ENCODE peak calls at places on chromosomes 16 and 17, in six cellular contexts. N is CD8-positive, alpha-beta T cell; I is A549; Z is cardiac muscle cell; H is mesendoderm; F is ovary. U is an unnamed sample.
A peak's percentile ranks its signal among the peaks of the same experiment; 100 is the strongest.

GRCh38 chr17:60173304-60173807 is 23.6 kb downstream of the CA4 start:
- DNase-seq in N (no peak), I (no peak), Z (peak; percentile 29), H (no peak), F (no peak), U (no peak)

GRCh38 chr16:66409156-66409555 is 17.9 kb upstream of the BEAN1 start:
- DNase-seq in N (no peak), I (no peak), Z (peak; percentile 80), H (no peak), F (no peak), U (no peak)

GRCh38 chr16:81445143-81445922 is 725 bp downstream of the CMIP start:
- DNase-seq in N (peak; percentile 67), I (peak; percentile 61), Z (no peak), H (no peak), F (peak; percentile 68), U (no peak)

GRCh38 chr16:35146031-35146710 is 1686.8 kb downstream of the TP53TG3F start:
- DNase-seq in N (peak; percentile 27), I (no peak), Z (no peak), H (no peak), F (no peak), U (no peak)

GRCh38 chr17:68526548-68526947 is 14.3 kb downstream of the PRKAR1A start:
- DNase-seq in N (no peak), I (no peak), Z (no peak), H (no peak), F (no peak), U (no peak)

GRCh38 chr16:69769404-69769803 is 7.3 kb downstream of the WWP2 start:
- DNase-seq in N (no peak), I (no peak), Z (no peak), H (no peak), F (no peak), U (no peak)

GRCh38 chr17:55644346-55644745 is 78.3 kb downstream of the TMEM100 start:
- DNase-seq in N (no peak), I (no peak), Z (no peak), H (no peak), F (no peak), U (no peak)

GRCh38 chr17:45836047-45837044 is 8.3 kb upstream of the SPPL2C start:
- DNase-seq in N (no peak), I (no peak), Z (no peak), H (no peak), F (no peak), U (no peak)

GRCh38 chr17:20095366-20096080 is 86.4 kb downstream of the SPECC1 start:
- DNase-seq in N (no peak), I (peak; percentile 67), Z (peak; percentile 56), H (peak; percentile 81), F (peak; percentile 64), U (no peak)

DNA sequence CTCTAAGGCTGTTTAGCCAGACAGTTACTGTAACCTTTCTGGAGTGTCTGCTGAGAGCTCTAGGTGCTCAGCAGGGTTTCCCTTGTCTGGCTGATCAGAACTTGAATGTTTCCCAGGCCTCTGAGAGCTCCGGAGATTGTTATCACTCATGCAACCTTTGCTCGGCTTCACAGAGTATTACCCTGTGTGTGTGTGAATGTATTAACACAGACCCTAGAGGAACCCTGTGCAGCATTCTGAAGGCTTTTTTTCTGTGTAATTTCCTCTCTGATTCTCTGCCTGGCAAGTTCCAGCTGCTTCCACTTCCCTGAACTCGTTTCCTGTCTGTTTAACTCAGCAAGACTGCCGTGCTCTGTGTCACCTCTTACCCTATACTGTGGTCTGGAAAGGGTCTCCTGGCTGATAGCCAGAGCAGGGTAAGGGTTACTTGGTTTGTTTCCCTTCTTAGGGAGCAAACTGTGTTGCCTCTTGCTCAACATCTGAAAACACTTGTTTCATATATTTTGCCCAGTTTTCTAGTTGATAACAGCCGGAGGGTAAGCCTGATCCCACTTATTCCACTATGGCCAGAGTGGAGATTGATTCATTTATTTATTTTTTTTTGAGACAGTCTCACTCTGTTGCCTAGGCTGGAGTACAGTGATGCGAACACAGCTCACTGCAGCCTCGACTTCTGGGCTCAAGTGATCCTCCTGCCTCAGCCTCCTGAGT is 21.7 kb downstream of the PRMT7 start:
- DNase-seq in N (no peak), I (no peak), Z (peak; percentile 52), H (peak; percentile 43), F (no peak), U (no peak)
- H3K27ac ChIP-seq in N (no peak overlapping the region), I (no peak overlapping the region), Z (peak overlapping the region; percentile 83), H (peak overlapping the region; percentile 33), F (no peak overlapping the region), U (no peak overlapping the region)

GRCh38 chr16:83706394-83706793 is 101.4 kb upstream of the HSBP1 start:
- DNase-seq in N (no peak), I (no peak), Z (no peak), H (no peak), F (no peak), U (no peak)
- H3K4me1 ChIP-seq in N (no peaks in the 10 kb centered on the region), I (no peaks in the 10 kb centered on the region), Z (no peaks in the 10 kb centered on the region), H (no peaks in the 10 kb centered on the region), F (no peaks in the 10 kb centered on the region), U (no peaks in the 10 kb centered on the region)

GRCh38 chr17:41784207-41784744 is 2.2 kb downstream of the JUP start:
- DNase-seq in N (no peak), I (peak; percentile 80), Z (peak; percentile 77), H (peak; percentile 82), F (no peak), U (no peak)

GRCh38 chr17:41785091-41785875 is 1.2 kb downstream of the JUP start:
- DNase-seq in N (no peak), I (no peak), Z (peak; percentile 42), H (peak; percentile 99), F (no peak), U (no peak)

GRCh38 chr17:41779954-41780353 is 6.6 kb downstream of the JUP start:
- DNase-seq in N (no peak), I (no peak), Z (no peak), H (no peak), F (no peak), U (no peak)

GRCh38 chr17:41781404-41782110 is 5.0 kb downstream of the JUP start:
- DNase-seq in N (no peak), I (no peak), Z (peak; percentile 35), H (no peak), F (no peak), U (no peak)

DNA sequence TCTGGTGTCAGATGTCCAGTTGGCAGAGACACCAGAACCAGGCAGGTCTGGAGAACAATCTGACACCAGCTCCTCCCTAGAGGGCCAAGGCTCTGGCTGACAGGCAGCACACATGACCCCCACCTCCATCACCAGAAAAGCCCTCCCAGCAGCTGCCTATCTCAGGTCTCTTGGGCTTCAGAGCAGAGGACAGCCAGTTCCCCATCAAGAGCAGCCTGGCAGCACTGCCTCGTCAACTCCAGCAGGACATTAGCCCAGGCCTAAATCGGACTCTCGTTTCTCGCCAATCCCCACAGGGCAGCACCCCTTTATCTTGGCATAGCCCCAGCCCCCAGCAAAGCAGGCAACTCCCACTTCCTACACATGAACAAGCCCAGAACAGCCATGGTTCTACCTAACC is 4.4 kb downstream of the JUP start:
- DNase-seq in N (no peak), I (no peak), Z (peak; percentile 32), H (no peak), F (no peak), U (no peak)
- H3K4me3 ChIP-seq in N (no peak overlapping the region), I (no peak overlapping the region), Z (no peak overlapping the region), H (no peak overlapping the region), F (no peak overlapping the region), U (peak overlapping the region; percentile 81)

GRCh38 chr16:2985457-2985856 is 5.2 kb upstream of the PKMYT1 start:
- DNase-seq in N (no peak), I (no peak), Z (no peak), H (no peak), F (no peak), U (no peak)
- H3K27ac ChIP-seq in N (no peak overlapping the region), I (no peak overlapping the region), Z (no peak overlapping the region), H (no peak overlapping the region), F (no peak overlapping the region), U (no peak overlapping the region)

DNA sequence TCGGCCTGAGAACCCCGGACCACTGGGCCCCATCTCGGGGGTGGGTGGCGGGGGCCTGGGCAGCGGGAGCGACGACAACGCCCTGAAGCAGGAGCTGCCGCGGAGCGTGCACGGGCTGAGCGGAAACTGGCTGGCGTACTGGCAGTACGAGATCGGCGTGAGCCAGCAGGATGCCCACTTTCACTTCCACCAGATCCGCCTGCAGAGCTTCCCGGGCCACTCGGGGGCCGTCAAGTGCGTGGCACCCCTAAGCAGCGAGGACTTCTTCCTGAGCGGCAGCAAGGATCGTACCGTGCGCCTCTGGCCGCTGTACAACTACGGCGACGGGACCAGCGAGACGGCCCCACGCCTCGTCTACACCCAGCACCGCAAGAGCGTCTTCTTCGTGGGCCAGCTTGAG is 8.9 kb upstream of the SERPINF2 start:
- DNase-seq in N (no peak), I (no peak), Z (no peak), H (no peak), F (peak; percentile 48), U (no peak)
- H3K4me1 ChIP-seq in N (no peaks in the 10 kb centered on the region), I (peaks cover 27% of the 10 kb centered on the region), Z (peaks cover 7% of the 10 kb centered on the region), H (no peaks in the 10 kb centered on the region), F (peaks cover 35% of the 10 kb centered on the region), U (peaks cover 54% of the 10 kb centered on the region)

U was measured in vagina.